ENCODE peak calls at places on chromosomes 7 and 10, in five cellular contexts. T, S, X, M and A are unnamed samples.

GRCh38 chr7:155996718-155997059 is 184.4 kb upstream of the SHH start:
- DNase-seq in M (no peak), T (no peak), S (no peak), X (no peak), A (peak; percentile 57)

GRCh38 chr10:103736763-103737162 is 118.6 kb downstream of the SH3PXD2A start:
- DNase-seq in T (no peak), X (no peak), M (peak; percentile 58), S (no peak), A (no peak)

GRCh38 chr7:32958046-32959025 is 1.1 kb downstream of the FKBP9 start:
- DNase-seq in S (peak; percentile 59), M (peak; percentile 8), T (no peak), X (peak; percentile 74), A (peak; percentile 90)

GRCh38 chr7:144063710-144064109 is 5.9 kb upstream of the OR2A25 start:
- DNase-seq in S (no peak), T (no peak), M (peak; percentile 42), X (no peak), A (no peak)

GRCh38 chr7:130364446-130364845 is 15.8 kb upstream of the CPA1 start:
- DNase-seq in M (no peak), T (peak; percentile 22), X (no peak), S (no peak), A (no peak)

GRCh38 chr7:151405588-151405987 is 4.2 kb downstream of the WDR86 start:
- DNase-seq in T (no peak), M (no peak), X (no peak), S (no peak), A (no peak)

GRCh38 chr7:2123360-2123759 is 109.4 kb downstream of the MAD1L1 start:
- DNase-seq in S (no peak), M (no peak), X (no peak), T (no peak), A (no peak)

GRCh38 chr10:11875499-11876281 is 52.5 kb downstream of the PROSER2 start:
- DNase-seq in T (peak; percentile 70), S (peak; percentile 87), M (peak; percentile 71), X (peak; percentile 69), A (peak; percentile 89)

GRCh38 chr10:17512341-17513001 is 58.1 kb upstream of the ST8SIA6 start:
- DNase-seq in M (no peak), S (peak; percentile 98), X (peak; percentile 37), T (no peak), A (no peak)

GRCh38 chr10:36538945-36539586 is 586.3 kb upstream of the ANKRD30A start:
- DNase-seq in M (no peak), S (peak; percentile 87), X (peak; percentile 20), T (no peak), A (no peak)

GRCh38 chr10:9823268-9823930 is 1194.3 kb upstream of the CELF2 start:
- DNase-seq in M (no peak), X (no peak), T (no peak), S (peak; percentile 33), A (no peak)

GRCh38 chr10:67079126-67079525 is 153.3 kb downstream of the LRRTM3 start:
- DNase-seq in S (no peak), M (no peak), X (no peak), T (no peak), A (no peak)

GRCh38 chr7:28623105-28623730 is 210.9 kb downstream of the CREB5 start:
- DNase-seq in X (no peak), S (peak; percentile 85), M (no peak), T (no peak), A (no peak)

GRCh38 chr10:28020080-28020860 is 21.4 kb upstream of the ODAD2 start:
- DNase-seq in X (no peak), S (no peak), T (no peak), M (no peak), A (no peak)

GRCh38 chr10:29636178-29636577 is 1.4 kb upstream of the SVIL start:
- DNase-seq in T (no peak), M (no peak), X (no peak), S (peak; percentile 68), A (no peak)

GRCh38 chr7:30166841-30167235 is 32.1 kb downstream of the MTURN start:
- DNase-seq in M (no peak), X (no peak), T (no peak), S (no peak), A (no peak)

GRCh38 chr7:46559194-46559576 is 638.1 kb upstream of the IGFBP3 start:
- DNase-seq in M (no peak), T (no peak), S (peak; percentile 83), X (no peak), A (no peak)

GRCh38 chr7:151789380-151789947 is 87.5 kb downstream of the PRKAG2 start:
- DNase-seq in S (no peak), M (no peak), T (peak; percentile 37), X (no peak), A (no peak)

GRCh38 chr10:23694921-23695824 is 256.3 kb downstream of the OTUD1 start:
- DNase-seq in S (no peak), T (no peak), X (no peak), M (no peak), A (no peak)
- H3K4me3 ChIP-seq in S (no peak overlapping the region), T (peak overlapping the region; percentile 47), X (peak overlapping the region; percentile 37), M (no peak overlapping the region), A (no peak overlapping the region)

GRCh38 chr10:42734537-42734936 is 48.1 kb upstream of the BMS1 start:
- DNase-seq in X (no peak), M (no peak), S (no peak), T (no peak), A (no peak)
- TF ChIP-seq POLR2A in X (no peak), M (no peak), S (no peak), T (no peak), A (no peak)

GRCh38 chr7:128946936-128947830 is 9.5 kb downstream of the IRF5 start:
- DNase-seq in T (peak; percentile 72), M (no peak), X (no peak), S (no peak), A (no peak)
- TF ChIP-seq CTCF in T (peak; percentile 11), M (peak; percentile 51), X (no peak), S (peak; percentile 3), A (no peak)

GRCh38 chr10:72954596-72955569 is at the start of gene PLA2G12B:
- DNase-seq in S (no peak), X (no peak), M (no peak), T (no peak), A (no peak)
- H3K4me3 ChIP-seq in S (no peak within 1 kb of the TSS), X (no peak within 1 kb of the TSS), M (no peak within 1 kb of the TSS), T (no peak within 1 kb of the TSS), A (no peak within 1 kb of the TSS)

DNA sequence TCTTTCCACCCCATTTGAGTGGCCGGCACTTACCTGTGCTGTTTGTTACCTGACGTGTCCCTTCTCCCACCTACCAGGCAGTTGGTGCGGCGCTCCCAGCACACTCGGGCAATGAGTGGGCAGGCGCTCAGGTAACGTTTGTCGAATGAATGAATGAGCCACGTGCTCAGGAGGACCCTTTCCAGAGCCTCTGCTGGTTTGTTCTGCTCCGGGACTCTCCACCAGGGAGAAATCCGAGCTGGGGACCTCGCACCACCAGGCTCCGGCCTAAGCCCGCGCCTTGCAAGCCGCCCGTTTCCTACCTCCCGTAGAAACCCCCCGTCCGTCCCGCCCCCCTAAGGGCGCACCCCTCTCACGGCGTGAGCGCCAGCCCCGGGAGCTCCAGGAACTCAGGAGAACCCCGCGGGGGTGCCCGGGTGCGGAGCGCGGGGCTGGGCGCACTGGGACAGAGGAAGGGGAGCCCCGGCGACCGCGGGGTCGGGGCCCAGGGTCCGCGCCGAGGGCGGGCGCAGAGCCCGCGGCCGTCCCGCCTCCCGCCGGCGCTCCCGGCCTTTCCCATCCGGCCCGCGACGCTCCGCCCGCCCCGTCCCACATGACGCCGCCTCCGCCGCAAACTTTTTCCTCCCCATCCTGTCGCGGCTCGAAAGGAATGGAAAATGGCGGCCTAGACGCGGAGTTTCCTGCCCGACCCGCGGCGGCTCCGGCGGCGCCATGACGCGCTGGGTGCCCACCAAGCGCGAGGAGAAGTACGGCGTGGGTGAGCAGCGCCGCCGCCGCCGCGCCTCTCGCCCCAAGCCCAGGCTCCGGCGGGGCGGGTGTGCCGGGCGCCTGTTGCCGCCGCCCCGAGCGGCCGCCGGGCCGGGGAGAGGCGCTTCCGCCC is at the start of gene DOCK1:
- DNase-seq in T (peak; percentile 74), X (peak; percentile 80), M (no peak), S (peak; percentile 68), A (peak; percentile 50)
- TF ChIP-seq POLR2A in T (no peak), X (no peak), M (no peak), S (no peak), A (no peak)

DNA sequence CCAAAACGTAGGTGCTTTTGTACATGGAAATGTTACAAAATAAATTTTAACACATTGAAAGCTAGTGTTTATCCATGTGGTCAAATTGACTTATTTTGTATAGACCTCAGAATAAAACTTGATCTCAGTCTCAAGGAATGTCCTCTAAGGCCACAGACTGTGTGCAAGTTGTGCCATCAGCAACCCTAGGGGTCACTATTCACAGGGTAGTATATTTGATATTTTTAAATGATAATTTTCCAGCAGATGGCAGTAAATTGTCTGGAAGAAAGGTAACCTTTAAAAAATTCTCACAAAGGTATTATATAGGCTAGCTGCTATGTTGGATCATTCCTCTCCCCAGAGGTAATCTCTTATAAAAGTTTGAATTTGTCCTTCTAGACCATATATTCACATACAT is 12.9 kb upstream of the SNX10 start:
- DNase-seq in X (no peak), M (peak; percentile 33), S (no peak), T (no peak), A (no peak)
- TF ChIP-seq CTCF in X (no peak), M (peak; percentile 69), S (no peak), T (peak; percentile 30), A (no peak)

GRCh38 chr7:38294926-38295325 is 21.5 kb upstream of the TARP start:
- DNase-seq in X (no peak), T (no peak), M (no peak), S (no peak), A (no peak)

GRCh38 chr7:38299275-38299931 is 26.0 kb upstream of the TARP start:
- DNase-seq in M (no peak), T (no peak), S (no peak), X (no peak), A (no peak)

GRCh38 chr7:38292442-38292841 is 19.0 kb upstream of the TARP start:
- DNase-seq in M (no peak), S (no peak), T (no peak), X (no peak), A (no peak)

GRCh38 chr7:38300175-38300574 is 26.7 kb upstream of the TARP start:
- DNase-seq in T (no peak), S (no peak), X (no peak), M (no peak), A (no peak)

GRCh38 chr7:38296059-38296857 is 22.8 kb upstream of the TARP start:
- DNase-seq in T (no peak), M (no peak), X (no peak), S (no peak), A (no peak)
- H3K4me3 ChIP-seq in T (no peak overlapping the region), M (no peak overlapping the region), X (no peak overlapping the region), S (no peak overlapping the region), A (no peak overlapping the region)

GRCh38 chr10:119268871-119269506 is 61.6 kb downstream of the GRK5 start:
- DNase-seq in M (no peak), S (peak; percentile 45), X (no peak), T (peak; percentile 75), A (no peak)
- TF ChIP-seq POLR2A in M (no peak), S (no peak), X (no peak), T (no peak), A (no peak)